ENCODE peak calls at places on chromosomes 7 and 10, in six cellular contexts. U is HepG2, I is BJ, L is nephron progenitor cell, D is non-pigmented ciliary epithelial cell, O is HFF-Myc. Z is an unnamed sample.

GRCh38 chr10:128062837-128063563 is 63.2 kb downstream of the MKI67 start:
- DNase-seq in O (no peak), I (no peak), U (no peak), D (no peak), L (no peak), Z (no peak)

GRCh38 chr7:80275192-80275605 is 140.6 kb downstream of the GNAI1 start:
- DNase-seq in I (no peak), U (no peak), O (no peak), L (no peak), D (no peak), Z (no peak)

GRCh38 chr7:52609511-52609910 is 425.9 kb upstream of the POM121L12 start:
- DNase-seq in U (no peak), I (no peak), L (no peak), D (no peak), O (no peak), Z (no peak)

GRCh38 chr7:102472126-102473041 is 6.3 kb downstream of the POLR2J start:
- DNase-seq in I (no peak), U (no peak), O (no peak), L (no peak), D (no peak), Z (peak)

GRCh38 chr7:39249635-39250034 is 271.9 kb downstream of the POU6F2 start:
- DNase-seq in I (no peak), D (no peak), L (no peak), O (no peak), U (no peak), Z (no peak)

GRCh38 chr10:28020993-28021982 is 22.4 kb upstream of the ODAD2 start:
- DNase-seq in U (no peak), O (no peak), D (no peak), I (no peak), L (no peak), Z (no peak)

GRCh38 chr7:53485354-53485753 is 449.9 kb downstream of the POM121L12 start:
- DNase-seq in I (no peak), O (no peak), D (no peak), U (no peak), L (no peak), Z (no peak)

GRCh38 chr10:93296151-93296550 is 186.0 kb downstream of the MYOF start:
- DNase-seq in U (no peak), L (no peak), O (no peak), D (no peak), I (no peak), Z (no peak)

GRCh38 chr10:60820093-60820769 is 42.0 kb downstream of the CDK1 start:
- DNase-seq in O (peak), D (no peak), L (peak), I (peak), U (no peak), Z (no peak)

GRCh38 chr7:29865526-29865925 is 59.2 kb downstream of the WIPF3 start:
- DNase-seq in L (no peak), O (peak), D (peak), I (peak), U (peak), Z (no peak)

Z was measured in mucosa of descending colon.